ENCODE peak calls at places on chromosomes 11 and 22, in five cellular contexts. T is chondrocyte, V is fibroblast of mammary gland, F is fibroblast of the aortic adventitia, O is adrenal gland. W is an unnamed sample.

GRCh38 chr11:13463779-13464290 is 813 bp upstream of the BTBD10 start:
- DNase-seq in T (no peak), V (peak; percentile 5), F (no peak), O (no peak), W (no peak)

GRCh38 chr22:30385913-30386312 is 1.3 kb downstream of the RNF215 start:
- DNase-seq in T (no peak), V (no peak), F (no peak), O (no peak), W (no peak)

GRCh38 chr22:49626361-49627216 is 201.1 kb downstream of the BRD1 start:
- DNase-seq in T (peak; percentile 86), V (no peak), F (no peak), O (no peak), W (no peak)

GRCh38 chr22:16717699-16718558 is 107.3 kb downstream of the XKR3 start:
- DNase-seq in T (peak; percentile 76), V (no peak), F (no peak), O (no peak), W (no peak)

GRCh38 chr22:21632237-21632895 is at the start of gene CCDC116:
- DNase-seq in T (no peak), V (no peak), F (no peak), O (no peak), W (no peak)

GRCh38 chr11:87097582-87097981 is 59.8 kb downstream of the TMEM135 start:
- DNase-seq in T (no peak), V (peak; percentile 31), F (peak; percentile 13), O (peak; percentile 29), W (peak; percentile 37)

GRCh38 chr22:49466926-49467590 is 360.6 kb downstream of the BRD1 start:
- DNase-seq in T (no peak), V (no peak), F (no peak), O (no peak), W (no peak)

GRCh38 chr22:17106785-17107546 is 14.2 kb downstream of the TMEM121B start:
- DNase-seq in T (no peak), V (no peak), F (no peak), O (no peak), W (no peak)

GRCh38 chr22:49577168-49578060 is 250.3 kb downstream of the BRD1 start:
- DNase-seq in T (no peak), V (no peak), F (no peak), O (peak; percentile 13), W (no peak)

GRCh38 chr22:23685205-23685784 is 5.5 kb upstream of the RGL4 start:
- DNase-seq in T (peak; percentile 61), V (peak; percentile 47), F (peak; percentile 18), O (no peak), W (no peak)

GRCh38 chr11:57216463-57216862 is 20.6 kb downstream of the APLNR start:
- DNase-seq in T (no peak), V (no peak), F (no peak), O (no peak), W (no peak)

GRCh38 chr11:57213282-57214086 is 23.6 kb downstream of the APLNR start:
- DNase-seq in T (no peak), V (peak; percentile 32), F (peak; percentile 33), O (no peak), W (no peak)

GRCh38 chr11:57214087-57214395 is 23.0 kb downstream of the APLNR start:
- DNase-seq in T (no peak), V (peak; percentile 30), F (peak; percentile 43), O (no peak), W (no peak)

GRCh38 chr11:57217053-57217452 is 20.0 kb downstream of the APLNR start:
- DNase-seq in T (no peak), V (no peak), F (no peak), O (no peak), W (no peak)

GRCh38 chr11:57214494-57214893 is 22.6 kb downstream of the APLNR start:
- DNase-seq in T (no peak), V (peak; percentile 81), F (peak; percentile 81), O (no peak), W (no peak)
- TF ChIP-seq CTCF in T (peak; percentile 14), V (peak; percentile 9), F (peak; percentile 33), O (no peak), W (no peak)

DNA sequence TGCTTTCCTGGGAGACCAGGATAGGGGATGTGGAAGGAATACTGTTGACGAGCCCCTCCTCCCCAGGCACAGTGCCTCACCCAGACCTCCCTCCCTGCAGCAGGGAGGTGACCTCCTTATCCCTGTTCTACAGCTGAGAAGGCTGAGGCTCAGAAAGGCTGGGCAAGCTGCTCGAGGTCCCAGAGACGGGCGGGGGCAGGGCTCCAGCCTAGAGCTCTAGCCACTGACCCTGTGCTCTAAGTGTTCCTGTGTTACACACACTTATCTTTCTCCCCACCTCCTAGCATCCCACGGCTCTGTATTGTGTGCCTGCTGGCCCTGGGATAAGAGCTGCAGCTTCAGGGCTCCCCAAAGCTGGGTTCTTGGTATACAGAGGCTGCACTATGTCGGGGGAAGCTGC is 7.9 kb downstream of the CCDC134 start:
- DNase-seq in T (no peak), V (no peak), F (no peak), O (no peak), W (no peak)
- TF ChIP-seq CTCF in T (no peak), V (no peak), F (no peak), O (no peak), W (no peak)

GRCh38 chr11:36037031-36037430 is 93.2 kb downstream of the LDLRAD3 start:
- DNase-seq in T (no peak), V (peak; percentile 58), F (peak; percentile 51), O (peak; percentile 36), W (no peak)

GRCh38 chr11:36044636-36045035 is 100.8 kb downstream of the LDLRAD3 start:
- DNase-seq in T (no peak), V (no peak), F (no peak), O (no peak), W (no peak)

GRCh38 chr11:36041988-36042606 is 98.2 kb downstream of the LDLRAD3 start:
- DNase-seq in T (no peak), V (peak; percentile 25), F (peak; percentile 50), O (no peak), W (peak; percentile 37)
- TF ChIP-seq CTCF in T (peak; percentile 82), V (peak; percentile 63), F (peak; percentile 73), O (peak; percentile 59), W (peak; percentile 62)

DNA sequence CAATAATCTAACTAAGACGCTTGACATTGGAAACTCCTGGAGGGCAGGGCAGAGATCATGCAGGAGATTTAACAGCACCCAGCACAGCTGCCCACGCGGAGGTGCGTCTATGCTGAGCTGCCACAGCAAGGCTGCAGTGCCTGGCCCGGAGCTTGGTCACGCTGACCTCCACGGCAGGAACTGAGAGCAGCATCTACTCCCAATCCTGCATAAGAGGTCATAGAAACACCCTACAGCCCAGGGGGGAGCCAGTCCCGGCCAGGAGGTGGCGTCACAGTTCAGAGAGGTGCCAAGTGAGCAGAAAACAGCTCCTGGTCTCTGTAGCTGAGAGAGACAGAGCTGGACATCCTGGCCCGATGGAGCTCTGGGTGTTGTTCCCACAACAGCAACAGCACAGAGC is 121.1 kb upstream of the TMEM45B start:
- DNase-seq in T (peak; percentile 75), V (no peak), F (no peak), O (no peak), W (peak; percentile 7)
- TF ChIP-seq CTCF in T (no peak), V (no peak), F (no peak), O (no peak), W (peak; percentile 17)

DNA sequence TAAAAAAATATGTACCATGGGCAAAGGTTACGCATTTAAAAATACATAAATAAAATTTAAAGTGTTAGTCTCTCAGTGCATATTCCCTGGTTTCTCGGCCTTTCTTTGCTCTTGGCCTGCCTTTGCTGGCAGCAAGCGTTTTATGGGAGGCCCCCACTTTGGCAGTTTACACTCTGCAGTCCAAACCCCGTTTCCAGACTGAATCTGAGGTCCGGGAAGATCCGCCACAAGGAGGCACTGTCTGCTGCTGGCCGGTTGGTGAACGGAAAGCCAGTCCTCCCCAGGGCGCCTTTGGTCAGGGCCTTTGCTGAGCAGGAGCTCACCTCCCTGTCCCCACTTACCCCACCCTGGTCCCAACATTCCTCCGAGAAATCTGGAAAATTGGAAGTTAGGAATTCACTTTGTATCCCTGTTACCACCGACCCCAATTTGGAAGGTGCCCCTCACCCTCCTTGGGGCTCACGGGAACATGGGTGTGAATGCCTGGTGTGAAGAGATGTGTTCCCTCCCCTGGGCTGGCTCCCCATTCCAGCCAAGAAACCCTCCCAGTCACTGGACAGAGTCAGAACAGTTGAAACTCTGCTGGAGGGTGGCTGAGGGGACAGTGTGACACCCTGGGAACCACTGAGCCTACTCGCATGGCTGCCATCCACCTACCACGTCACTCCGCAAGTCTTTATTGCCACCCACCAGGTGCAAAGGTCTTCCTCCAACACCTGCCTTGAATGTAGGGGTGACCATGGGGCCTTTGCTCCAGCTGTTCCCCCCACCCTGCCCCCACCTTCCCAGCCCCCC is 9.4 kb upstream of the SF1 start:
- DNase-seq in T (peak; percentile 87), V (peak; percentile 56), F (peak; percentile 53), O (no peak), W (peak; percentile 82)
- TF ChIP-seq CTCF in T (peak; percentile 83), V (peak; percentile 84), F (peak; percentile 88), O (peak; percentile 64), W (peak; percentile 84)

GRCh38 chr11:20638074-20638473 is 31.3 kb upstream of the NELL1 start:
- DNase-seq in T (no peak), V (no peak), F (no peak), O (no peak), W (no peak)

GRCh38 chr11:20631525-20632168 is 32.2 kb downstream of the SLC6A5 start:
- DNase-seq in T (no peak), V (no peak), F (no peak), O (no peak), W (no peak)

GRCh38 chr11:20632169-20632532 is 32.7 kb downstream of the SLC6A5 start:
- DNase-seq in T (no peak), V (no peak), F (no peak), O (no peak), W (no peak)

GRCh38 chr11:20634781-20635180 is 34.6 kb upstream of the NELL1 start:
- DNase-seq in T (no peak), V (no peak), F (no peak), O (no peak), W (no peak)

DNA sequence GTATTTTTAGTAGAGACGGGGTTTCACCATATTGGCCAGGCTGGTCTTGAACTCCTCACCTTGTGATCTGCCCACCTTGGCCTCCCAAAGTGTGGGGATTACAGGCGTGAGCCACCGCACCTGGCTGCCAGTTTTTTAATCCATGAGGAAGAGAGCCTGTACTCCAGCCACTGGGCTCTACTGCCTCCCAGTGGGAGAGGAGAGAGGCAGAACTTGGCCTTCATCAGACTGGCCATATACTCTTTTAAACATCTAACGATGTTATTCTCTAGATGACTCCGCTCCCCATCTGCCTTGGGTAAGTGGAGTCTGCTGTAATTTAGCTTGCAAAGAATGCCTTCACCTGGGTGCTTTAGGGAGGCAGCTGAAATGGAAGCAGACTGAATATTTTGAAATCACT is 34.6 kb downstream of the SLC6A5 start:
- DNase-seq in T (no peak), V (no peak), F (no peak), O (no peak), W (no peak)
- TF ChIP-seq CTCF in T (no peak), V (peak; percentile 1), F (no peak), O (no peak), W (no peak)